ENCODE peak calls at places on chromosome 15, in nine cellular contexts. S, M, U, Y, G, Z, W, K and F are unnamed samples.

GRCh38 chr15:62503451-62503850 is 338.4 kb upstream of the C2CD4B start:
- DNase-seq in Z (no peak), U (peak), S (no peak), G (no peak), M (no peak), K (peak), W (no peak), Y (no peak), F (no peak)

GRCh38 chr15:101086394-101087171 is 165.3 kb downstream of the CHSY1 start:
- DNase-seq in Z (no peak), G (no peak), U (no peak), W (no peak), M (no peak), Y (no peak), S (no peak), K (no peak), F (no peak)

GRCh38 chr15:60590935-60591490 is 112.1 kb upstream of the ICE2 start:
- DNase-seq in S (peak), G (peak), Y (no peak), M (no peak), Z (peak), U (peak), W (peak), K (peak), F (no peak)

GRCh38 chr15:67359431-67360082 is 105.0 kb downstream of the IQCH start:
- DNase-seq in M (no peak), Y (no peak), Z (peak), G (no peak), W (no peak), K (no peak), S (no peak), U (no peak), F (no peak)

GRCh38 chr15:39014682-39015081 is 450.1 kb upstream of the RASGRP1 start:
- DNase-seq in Z (no peak), W (no peak), Y (no peak), G (no peak), S (no peak), M (no peak), K (no peak), U (peak), F (no peak)

GRCh38 chr15:40232625-40233070 is 6.2 kb upstream of the PAK6 start:
- DNase-seq in G (no peak), S (no peak), Y (no peak), K (no peak), Z (no peak), W (no peak), U (peak), M (no peak), F (no peak)

GRCh38 chr15:40776537-40777141 is 6.9 kb downstream of the C15orf62 start:
- DNase-seq in M (no peak), W (no peak), S (peak), U (no peak), Z (no peak), G (no peak), K (peak), Y (peak), F (no peak)

GRCh38 chr15:96362759-96363678 is 32.5 kb downstream of the NR2F2 start:
- DNase-seq in W (peak), K (no peak), M (no peak), U (no peak), Z (peak), G (peak), S (no peak), Y (no peak), F (no peak)

GRCh38 chr15:42082832-42083604 is 11.3 kb downstream of the PLA2G4D start:
- DNase-seq in G (no peak), U (no peak), W (no peak), S (no peak), M (no peak), K (no peak), Z (no peak), Y (no peak), F (no peak)

GRCh38 chr15:93037341-93038063 is 51.5 kb downstream of the RGMA start:
- DNase-seq in S (no peak), K (peak), Y (no peak), W (no peak), G (peak), U (peak), M (no peak), Z (peak), F (no peak)

GRCh38 chr15:74010929-74011540 is 16.5 kb downstream of the PML start:
- DNase-seq in S (no peak), M (no peak), U (peak), G (no peak), Y (no peak), K (peak), Z (no peak), W (no peak), F (no peak)

GRCh38 chr15:99467338-99467720 is 98.5 kb upstream of the MEF2A start:
- DNase-seq in G (no peak), W (no peak), Z (no peak), U (no peak), M (no peak), Y (no peak), K (no peak), S (no peak), F (no peak)

GRCh38 chr15:29676961-29677402 is 145.3 kb downstream of the TJP1 start:
- DNase-seq in M (no peak), Z (peak), U (no peak), W (no peak), S (no peak), Y (peak), G (peak), K (peak), F (no peak)

GRCh38 chr15:32112101-32112500 is 81.8 kb downstream of the CHRNA7 start:
- DNase-seq in Y (no peak), W (no peak), S (no peak), M (no peak), U (no peak), K (no peak), G (no peak), Z (no peak), F (no peak)

GRCh38 chr15:78229431-78230406 is 4.6 kb downstream of the ACSBG1 start:
- DNase-seq in Z (no peak), W (no peak), G (no peak), U (no peak), Y (no peak), K (no peak), S (no peak), M (no peak), F (no peak)

GRCh38 chr15:59886476-59886875 is 117.6 kb upstream of the FOXB1 start:
- DNase-seq in W (no peak), Y (no peak), G (no peak), Z (no peak), K (no peak), S (no peak), U (no peak), M (no peak), F (no peak)

GRCh38 chr15:40246496-40247275 is 7.8 kb downstream of the PAK6 start:
- DNase-seq in Z (no peak), M (no peak), K (no peak), Y (no peak), G (no peak), S (no peak), U (no peak), W (no peak), F (no peak)

GRCh38 chr15:63473999-63474809 is 30.2 kb upstream of the USP3 start:
- DNase-seq in U (peak), M (peak), S (peak), W (peak), K (peak), Y (peak), Z (no peak), G (peak), F (no peak)

GRCh38 chr15:92803852-92804609 is 96.1 kb upstream of the CHD2 start:
- DNase-seq in G (no peak), Y (peak), Z (no peak), M (no peak), S (peak), K (peak), U (peak), W (no peak), F (peak)

GRCh38 chr15:37695719-37696118 is 238.7 kb upstream of the TMCO5A start:
- DNase-seq in K (peak), M (no peak), W (no peak), Z (no peak), Y (no peak), U (no peak), S (no peak), G (no peak), F (no peak)

GRCh38 chr15:100284701-100285100 is 57.1 kb downstream of the ADAMTS17 start:
- DNase-seq in G (no peak), S (no peak), Y (no peak), U (peak), W (no peak), K (no peak), Z (no peak), M (no peak), F (no peak)

GRCh38 chr15:85541744-85542143 is 161.3 kb downstream of the AKAP13 start:
- DNase-seq in U (peak), Z (no peak), M (no peak), K (peak), S (no peak), W (no peak), Y (peak), G (no peak), F (no peak)

GRCh38 chr15:48402778-48403177 is 71.5 kb downstream of the DUT start:
- DNase-seq in K (no peak), U (no peak), M (no peak), W (no peak), S (no peak), G (no peak), Y (no peak), Z (peak), F (no peak)

GRCh38 chr15:64274541-64274940 is 81.4 kb downstream of the CSNK1G1 start:
- DNase-seq in W (no peak), U (no peak), S (no peak), K (no peak), Z (no peak), Y (no peak), G (no peak), M (peak), F (no peak)

GRCh38 chr15:79834496-79834895 is 62.3 kb downstream of the MTHFS start:
- DNase-seq in U (peak), S (no peak), Y (peak), K (no peak), M (no peak), W (no peak), G (no peak), Z (no peak), F (no peak)
- TF ChIP-seq EZH2phosphoT487 in U (no peak), S (no peak), Y (no peak), K (no peak), M (no peak), W (no peak), G (no peak), Z (no peak), F (no peak)

DNA sequence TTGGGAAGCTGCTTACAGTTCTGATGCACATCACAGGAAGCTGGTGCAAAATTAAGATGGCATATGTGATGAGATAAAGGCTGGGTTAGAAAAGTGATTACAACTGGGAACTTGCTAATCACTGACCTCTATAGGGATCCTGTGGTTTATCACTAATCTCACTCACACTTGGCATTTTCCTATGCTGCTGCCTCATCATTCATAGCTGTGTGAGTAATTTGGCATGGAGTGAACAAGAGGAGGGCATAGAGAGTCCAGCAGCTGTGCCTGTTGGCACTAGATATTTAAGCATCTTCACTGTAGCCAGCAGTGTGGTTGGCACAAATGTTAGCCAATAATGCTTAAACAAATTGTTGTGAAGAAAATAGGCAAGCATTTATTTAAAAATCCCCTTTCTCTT is 217.7 kb upstream of the CGNL1 start:
- DNase-seq in K (peak), Y (peak), Z (peak), G (no peak), W (no peak), S (no peak), M (no peak), U (no peak), F (no peak)
- TF ChIP-seq EZH2phosphoT487 in K (peak), Y (no peak), Z (no peak), G (no peak), W (no peak), S (no peak), M (no peak), U (no peak), F (no peak)

DNA sequence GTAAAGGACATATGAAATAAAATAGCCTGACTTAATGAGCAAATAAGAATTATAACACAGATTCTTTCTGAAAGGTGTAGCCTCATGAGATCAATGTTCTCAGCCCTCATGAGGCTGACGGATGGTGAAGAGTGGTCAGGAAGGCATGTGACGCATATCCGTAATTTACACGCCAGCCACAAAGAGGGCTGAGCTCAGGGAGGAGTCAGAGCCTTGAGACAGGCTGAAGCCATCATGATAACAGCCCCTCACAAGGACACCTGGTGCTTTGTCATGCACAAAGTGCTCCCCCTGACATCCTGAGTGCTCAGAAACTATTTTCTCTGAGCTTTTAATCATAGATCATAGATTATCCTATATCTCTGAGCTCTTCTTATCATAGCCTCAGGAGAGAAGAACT is 266.9 kb downstream of the RPLP1 start:
- DNase-seq in G (no peak), S (no peak), Y (no peak), M (peak), U (no peak), Z (no peak), K (no peak), W (no peak), F (no peak)
- TF ChIP-seq EZH2phosphoT487 in G (no peak), S (no peak), Y (no peak), M (no peak), U (no peak), Z (no peak), K (no peak), W (no peak), F (no peak)

GRCh38 chr15:71649894-71650293 is 160.5 kb upstream of the NR2E3 start:
- DNase-seq in K (peak), S (no peak), Y (peak), M (no peak), G (no peak), W (no peak), U (no peak), Z (no peak), F (no peak)
- TF ChIP-seq EZH2phosphoT487 in K (no peak), S (no peak), Y (no peak), M (no peak), G (no peak), W (no peak), U (no peak), Z (no peak), F (no peak)

DNA sequence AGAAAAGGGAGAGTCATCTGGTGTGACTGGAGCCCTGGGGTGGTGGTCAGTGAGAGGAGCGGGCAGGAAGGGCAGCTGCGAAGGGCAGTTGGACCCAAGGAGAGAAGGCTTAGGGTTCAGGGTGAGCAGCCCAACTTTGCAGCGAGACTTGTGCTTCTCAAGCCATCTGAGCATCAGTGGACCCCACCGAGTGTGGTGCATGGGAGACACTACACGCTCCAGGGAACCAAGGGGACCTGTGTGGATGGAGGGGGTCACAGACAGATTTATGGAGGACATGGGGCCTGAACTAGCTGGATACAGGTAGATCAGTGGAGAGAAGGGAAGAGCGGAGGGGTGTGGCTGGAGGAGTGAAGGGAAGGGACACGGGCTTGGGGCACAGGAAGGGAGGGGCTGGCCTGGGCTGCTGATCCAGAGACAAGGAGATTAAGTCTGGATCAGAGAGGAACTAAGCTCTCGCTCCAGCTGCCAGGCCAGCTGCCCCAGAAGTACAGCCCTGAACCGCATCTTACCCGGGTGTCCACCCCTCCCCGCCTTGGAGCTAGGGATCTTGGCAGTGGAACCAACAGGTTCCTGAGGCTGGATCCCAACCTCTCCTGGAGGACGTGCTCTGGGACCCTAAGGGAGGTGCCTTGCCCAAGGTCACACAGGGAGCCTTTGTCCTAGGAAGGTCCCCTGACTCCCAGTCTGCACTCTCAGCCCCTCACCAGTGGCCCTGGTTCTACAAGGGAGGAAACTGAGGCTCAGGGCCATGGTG is 120.5 kb downstream of the CORO2B start:
- DNase-seq in W (no peak), M (no peak), K (no peak), Z (no peak), U (no peak), Y (no peak), G (peak), S (no peak), F (no peak)
- TF ChIP-seq EZH2phosphoT487 in W (no peak), M (no peak), K (no peak), Z (no peak), U (no peak), Y (no peak), G (no peak), S (no peak), F (no peak)